ENCODE peak calls at places on chromosomes 4 and X, in eight cellular contexts. F is hepatocyte; B is keratinocyte; D is sigmoid colon; Y is CD4-positive, alpha-beta memory T cell; G is heart right ventricle; V is mesendoderm; M is adrenal gland. J is an unnamed sample. For H3K27me3 and H3K4me1, the result is how much of the 10 kb centered on the place peaks cover.

GRCh38 chr4:112511294-112512118 is 4.5 kb downstream of the NEUROG2 start:
- DNase-seq in D (no peak), M (no peak), Y (no peak), F (no peak), V (peak), B (no peak), G (no peak), J (no peak)

GRCh38 chr4:48162162-48162561 is 28.1 kb upstream of the TXK start:
- DNase-seq in Y (no peak), F (no peak), M (no peak), B (no peak), V (no peak), G (no peak), D (no peak), J (no peak)

GRCh38 chr4:107966903-107967302 is 22.8 kb upstream of the HADH start:
- DNase-seq in V (no peak), B (no peak), F (no peak), G (no peak), M (no peak), Y (no peak), D (no peak), J (no peak)

GRCh38 chrX:97027384-97027922 is 143.7 kb downstream of the RPA4 start:
- DNase-seq in B (no peak), G (no peak), M (no peak), Y (no peak), D (no peak), F (no peak), V (peak), J (no peak)

GRCh38 chr4:83993774-83994173 is 457.9 kb downstream of the GPAT3 start:
- DNase-seq in B (no peak), V (peak), G (no peak), F (no peak), D (no peak), Y (no peak), M (no peak), J (no peak)

GRCh38 chrX:118325453-118325852 is 20.5 kb upstream of the WDR44 start:
- DNase-seq in V (no peak), D (no peak), G (no peak), Y (no peak), F (no peak), M (no peak), B (no peak), J (no peak)

GRCh38 chrX:71941771-71942170 is 31.1 kb downstream of the NHSL2 start:
- DNase-seq in B (no peak), F (peak), G (peak), V (peak), Y (no peak), D (peak), M (no peak), J (peak)

GRCh38 chr4:119244832-119245231 is 32.3 kb downstream of the USP53 start:
- DNase-seq in Y (no peak), V (no peak), F (no peak), G (no peak), D (no peak), B (no peak), M (no peak), J (no peak)

GRCh38 chr4:151957163-151957562 is 196.4 kb upstream of the GATB start:
- DNase-seq in Y (no peak), G (peak), V (peak), D (no peak), B (no peak), F (peak), M (no peak), J (no peak)

GRCh38 chr4:141223418-141223817 is 2.7 kb downstream of the ZNF330 start:
- DNase-seq in F (no peak), G (no peak), B (no peak), D (no peak), Y (no peak), M (no peak), V (no peak), J (no peak)

GRCh38 chrX:132564026-132564425 is 75.2 kb upstream of the MBNL3 start:
- DNase-seq in B (no peak), D (no peak), F (no peak), M (no peak), V (peak), G (no peak), Y (no peak), J (no peak)

GRCh38 chr4:85491527-85491926 is 16.6 kb downstream of the ARHGAP24 start:
- DNase-seq in M (no peak), F (no peak), G (no peak), D (no peak), Y (no peak), V (no peak), B (no peak), J (no peak)

GRCh38 chrX:54481751-54482150 is 14.3 kb downstream of the FGD1 start:
- DNase-seq in V (peak), D (no peak), F (no peak), Y (no peak), M (no peak), G (no peak), B (no peak), J (no peak)

GRCh38 chrX:54479471-54480122 is 16.4 kb downstream of the FGD1 start:
- DNase-seq in M (no peak), D (no peak), B (no peak), V (peak), Y (no peak), G (no peak), F (no peak), J (no peak)

GRCh38 chrX:54484666-54485065 is 11.4 kb downstream of the FGD1 start:
- DNase-seq in D (no peak), M (no peak), V (peak), G (peak), Y (no peak), F (no peak), B (no peak), J (no peak)

GRCh38 chrX:54482839-54483593 is 13.0 kb downstream of the FGD1 start:
- DNase-seq in V (peak), Y (no peak), B (no peak), D (no peak), F (peak), G (peak), M (no peak), J (peak)

DNA sequence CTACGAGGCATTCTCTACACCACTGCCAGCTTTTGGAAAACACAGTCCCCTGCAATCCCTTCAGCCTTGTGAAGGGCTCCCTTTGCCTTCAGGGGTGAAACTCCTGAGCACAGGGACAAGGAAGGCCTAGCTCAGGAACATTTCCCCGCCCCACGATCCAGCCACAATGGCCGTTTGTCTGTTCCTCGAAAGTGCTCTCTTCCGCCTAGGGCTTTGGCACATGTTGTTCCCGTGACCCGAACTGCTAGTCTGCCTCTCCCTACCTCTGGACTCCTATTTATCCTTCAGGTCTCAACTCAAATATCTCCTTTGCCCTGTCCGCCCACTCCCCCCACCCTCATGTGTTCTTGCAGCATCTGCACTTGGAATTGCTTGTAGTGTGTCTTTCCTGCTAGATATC is 12.1 kb downstream of the FGD1 start:
- DNase-seq in G (no peak), V (no peak), B (no peak), Y (no peak), F (no peak), D (no peak), M (no peak), J (no peak)
- H3K27ac ChIP-seq in G (peak), V (peak), B (no peak), Y (no peak), F (peak), D (peak), M (no peak), J (peak)

DNA sequence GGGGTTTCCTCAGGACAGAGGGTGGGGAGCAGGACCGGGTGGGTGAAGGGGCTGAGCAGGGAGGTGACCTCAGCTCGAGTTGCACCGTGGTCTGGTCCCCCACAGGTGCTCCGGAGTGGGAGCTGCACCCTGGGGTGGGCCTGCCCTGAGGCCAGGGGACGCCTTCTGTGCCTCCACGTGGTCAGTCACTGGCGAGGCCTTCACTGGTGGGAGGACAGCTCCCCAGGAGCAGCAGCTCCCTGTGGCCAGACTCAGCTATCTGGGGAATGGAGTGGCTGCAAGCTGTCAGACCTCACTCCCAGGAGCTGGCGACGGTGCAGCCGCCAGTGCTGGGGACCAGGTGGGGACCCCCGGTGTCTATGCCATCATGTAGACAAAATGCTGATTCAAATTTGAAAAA is 114.1 kb upstream of the LRPAP1 start:
- DNase-seq in F (no peak), D (no peak), Y (no peak), M (no peak), B (no peak), G (no peak), V (no peak), J (no peak)
- H3K27me3 ChIP-seq in F (under half), D (under half), Y (under half), M (under half), B (under half), G (under half), V (under half), J (under half)

GRCh38 chr4:184451726-184452125 is 22.6 kb downstream of the IRF2 start:
- DNase-seq in Y (no peak), D (no peak), B (no peak), F (no peak), G (no peak), M (no peak), V (no peak), J (no peak)
- H3K4me1 ChIP-seq in Y (half or more), D (half or more), B (under half), F (under half), G (half or more), M (under half), V (under half), J (under half)

GRCh38 chr4:158169931-158170690 is 2.7 kb downstream of the GASK1B start:
- DNase-seq in Y (no peak), B (no peak), G (no peak), D (no peak), M (no peak), V (no peak), F (no peak), J (no peak)
- H3K27ac ChIP-seq in Y (no peak), B (no peak), G (peak), D (peak), M (peak), V (no peak), F (peak), J (peak)

GRCh38 chr4:37895271-37895670 is 4.4 kb downstream of the TBC1D1 start:
- DNase-seq in F (no peak), M (no peak), Y (no peak), D (no peak), G (no peak), B (no peak), V (no peak), J (no peak)
- H3K27me3 ChIP-seq in F (half or more), M (under half), Y (under half), D (under half), G (under half), B (under half), V (under half), J (under half)

GRCh38 chrX:46502848-46503247 is 42.4 kb downstream of the ZNF674 start:
- DNase-seq in M (no peak), D (no peak), Y (no peak), V (no peak), F (no peak), B (no peak), G (no peak), J (no peak)

DNA sequence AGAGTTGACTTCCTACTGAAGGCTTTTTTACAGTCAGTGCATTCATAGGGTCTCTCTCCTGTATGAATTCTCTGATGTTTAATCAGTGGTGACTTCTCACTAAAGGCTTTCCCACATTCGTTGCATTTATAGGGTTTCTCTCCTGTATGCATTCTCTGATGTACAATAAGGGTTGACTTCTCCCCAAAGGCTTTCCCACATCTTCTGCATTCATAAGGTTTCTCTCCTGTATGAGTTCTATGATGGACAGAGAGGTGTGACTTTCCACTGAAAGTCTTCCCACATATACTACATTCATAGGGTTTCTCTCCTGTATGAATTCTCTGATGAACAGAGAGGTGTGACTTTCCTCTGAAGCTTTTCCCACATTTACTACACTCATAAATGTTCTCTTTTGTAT is 45.2 kb downstream of the ZNF674 start:
- DNase-seq in V (peak), Y (no peak), D (no peak), G (no peak), B (no peak), F (no peak), M (no peak), J (no peak)
- H3K4me1 ChIP-seq in V (under half), Y (under half), D (under half), G (under half), B (under half), F (under half), M (under half), J (under half)

DNA sequence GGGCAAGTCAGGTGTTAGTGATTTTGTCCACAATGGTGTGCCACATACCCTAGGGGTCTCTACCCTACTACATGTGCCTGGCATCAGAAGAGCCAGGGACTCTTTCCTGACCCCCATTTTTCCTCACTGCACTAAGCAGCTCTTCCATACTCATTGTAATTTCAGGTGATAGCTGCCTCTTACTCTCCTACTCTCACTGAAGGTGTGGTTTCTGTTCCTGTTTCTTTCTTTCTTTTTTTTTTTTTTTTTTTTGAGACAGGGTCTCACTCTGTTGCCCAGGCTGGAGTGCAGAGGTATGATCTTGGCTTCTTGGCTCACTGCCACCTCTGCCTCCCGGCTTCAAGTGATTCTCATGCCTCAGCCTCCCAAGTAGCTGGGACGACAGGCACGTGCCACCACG is 164.9 kb upstream of the USP9X start:
- DNase-seq in G (no peak), B (no peak), Y (no peak), V (no peak), F (no peak), M (no peak), D (no peak), J (no peak)
- H3K27ac ChIP-seq in G (no peak), B (no peak), Y (no peak), V (no peak), F (no peak), M (no peak), D (no peak), J (no peak)

J was measured in aorta.